ENCODE peak calls at places on chromosomes 12 and 14, in ten cellular contexts. I is memory B cell, Z is M059J, U is T-cell, L is substantia nigra, M is ovary, R is activated gamma-delta T cell, X is left cardiac atrium, J is T-helper 9 cell, V is type B pancreatic cell. E is an unnamed sample.

GRCh38 chr14:81323094-81323493 is 77.0 kb downstream of the STON2 start:
- DNase-seq in R (no peak), M (no peak), V (no peak), I (no peak), U (no peak), X (no peak), Z (no peak), J (no peak), L (no peak), E (no peak)

GRCh38 chr12:90253674-90254181 is 545.1 kb upstream of the ATP2B1 start:
- DNase-seq in J (peak; percentile 1), L (no peak), Z (peak; percentile 97), I (peak; percentile 69), U (peak; percentile 0), V (no peak), R (no peak), X (peak; percentile 66), M (no peak), E (peak; percentile 83)

GRCh38 chr12:32025906-32026305 is 66.7 kb downstream of the RESF1 start:
- DNase-seq in J (no peak), V (no peak), M (no peak), R (no peak), U (peak; percentile 63), L (no peak), I (peak; percentile 1), X (no peak), Z (no peak), E (no peak)

GRCh38 chr14:23566782-23567185 is 807 bp downstream of the AP1G2 start:
- DNase-seq in X (no peak), L (no peak), J (no peak), I (no peak), R (no peak), V (no peak), Z (peak; percentile 22), M (no peak), U (no peak), E (no peak)

GRCh38 chr12:452667-453210 is 7.0 kb upstream of the B4GALNT3 start:
- DNase-seq in L (no peak), U (peak; percentile 45), M (no peak), X (no peak), V (no peak), R (peak; percentile 50), I (peak; percentile 59), J (peak; percentile 59), Z (no peak), E (no peak)

GRCh38 chr12:109761631-109761950 is 48.0 kb downstream of the FAM222A start:
- DNase-seq in J (no peak), R (no peak), V (peak; percentile 52), U (no peak), L (no peak), M (peak; percentile 45), I (no peak), Z (peak; percentile 6), X (no peak), E (peak; percentile 46)

GRCh38 chr12:5439333-5439732 is 7.4 kb downstream of the NTF3 start:
- DNase-seq in M (no peak), R (no peak), L (no peak), J (no peak), U (no peak), Z (peak; percentile 26), I (no peak), V (no peak), X (no peak), E (no peak)

GRCh38 chr12:104143002-104143401 is 5.0 kb upstream of the NFYB start:
- DNase-seq in X (no peak), L (no peak), I (no peak), J (no peak), R (no peak), V (no peak), Z (no peak), M (no peak), U (no peak), E (no peak)

GRCh38 chr12:14408208-14408607 is 42.7 kb downstream of the ATF7IP start:
- DNase-seq in I (no peak), M (no peak), U (no peak), X (no peak), Z (peak; percentile 37), V (no peak), J (no peak), R (no peak), L (no peak), E (no peak)

GRCh38 chr14:54599932-54600331 is 33.0 kb downstream of the SAMD4A start:
- DNase-seq in I (no peak), U (no peak), M (no peak), V (no peak), X (no peak), J (no peak), R (no peak), L (no peak), Z (peak; percentile 65), E (no peak)

GRCh38 chr12:64836856-64837255 is 12.4 kb downstream of the TBC1D30 start:
- DNase-seq in X (no peak), M (no peak), U (no peak), Z (no peak), I (no peak), V (no peak), J (no peak), R (no peak), L (no peak), E (no peak)

GRCh38 chr14:25086081-25086480 is 36.1 kb upstream of the STXBP6 start:
- DNase-seq in X (no peak), R (no peak), Z (no peak), L (no peak), J (no peak), M (no peak), V (no peak), U (no peak), I (no peak), E (no peak)

GRCh38 chr12:6200266-6201198 is at the start of gene CD9:
- DNase-seq in X (peak; percentile 84), R (no peak), Z (peak; percentile 39), I (peak; percentile 32), U (no peak), L (peak; percentile 62), V (no peak), M (no peak), J (no peak), E (peak; percentile 86)

GRCh38 chr14:101814869-101815268 is 53.4 kb downstream of the PPP2R5C start:
- DNase-seq in I (no peak), Z (no peak), V (no peak), M (no peak), R (no peak), X (no peak), U (no peak), J (no peak), L (no peak), E (no peak)

GRCh38 chr12:132448453-132448800 is 41.5 kb upstream of the FBRSL1 start:
- DNase-seq in J (no peak), V (no peak), I (no peak), X (no peak), M (no peak), L (no peak), R (no peak), U (no peak), Z (no peak), E (no peak)

GRCh38 chr14:68977741-68978549 is 1.2 kb downstream of the ACTN1 start:
- DNase-seq in R (peak; percentile 13), U (peak; percentile 33), Z (peak; percentile 96), I (peak; percentile 9), V (no peak), L (no peak), J (peak; percentile 9), M (peak; percentile 86), X (peak; percentile 79), E (peak; percentile 94)

GRCh38 chr12:53065975-53066593 is 13.1 kb downstream of the SPRYD3 start:
- DNase-seq in U (peak; percentile 39), V (no peak), J (peak; percentile 73), I (peak; percentile 65), X (peak; percentile 86), M (peak; percentile 90), R (no peak), L (peak; percentile 50), Z (peak; percentile 77), E (peak; percentile 87)

GRCh38 chr14:106141242-106142220 is 615.1 kb downstream of the TMEM121 start:
- DNase-seq in X (no peak), J (peak; percentile 37), Z (no peak), U (peak; percentile 11), V (no peak), R (no peak), M (no peak), L (no peak), I (peak; percentile 11), E (no peak)

GRCh38 chr14:69543341-69544249 is 31.1 kb downstream of the CCDC177 start:
- DNase-seq in M (no peak), X (peak; percentile 70), U (no peak), V (no peak), I (no peak), L (no peak), J (peak; percentile 2), R (no peak), Z (peak; percentile 93), E (no peak)

E was measured in coronary artery.